ENCODE peak calls at places on chromosomes 12 and 14, in eight cellular contexts. X, H, D, T, C, L, A and N are unnamed samples.

GRCh38 chr14:97379091-97379531 is 581.9 kb downstream of the VRK1 start:
- DNase-seq in X (no peak), H (no peak), D (peak), T (no peak), C (no peak), L (no peak), A (no peak), N (no peak)

GRCh38 chr12:120853188-120853587 is 51.0 kb downstream of the SPPL3 start:
- DNase-seq in X (no peak), H (no peak), D (no peak), T (no peak), C (no peak), L (no peak), A (no peak), N (no peak)

GRCh38 chr14:47674148-47674545 is 1.3 kb downstream of the MDGA2 start:
- DNase-seq in X (peak), H (no peak), D (no peak), T (no peak), C (no peak), L (no peak), A (no peak), N (no peak)

GRCh38 chr12:57124259-57124877 is 3.9 kb upstream of the LRP1 start:
- DNase-seq in X (peak), H (peak), D (peak), T (no peak), C (peak), L (peak), A (peak), N (peak)

GRCh38 chr12:29783773-29784666 is at the start of gene TMTC1:
- DNase-seq in X (no peak), H (peak), D (no peak), T (peak), C (peak), L (peak), A (no peak), N (peak)

GRCh38 chr12:20369164-20370000 is 1.0 kb downstream of the PDE3A start:
- DNase-seq in X (peak), H (peak), D (peak), T (peak), C (peak), L (peak), A (no peak), N (peak)

GRCh38 chr12:101567918-101568317 is 26.9 kb upstream of the MYBPC1 start:
- DNase-seq in X (no peak), H (no peak), D (no peak), T (peak), C (peak), L (no peak), A (no peak), N (no peak)

GRCh38 chr14:51368721-51369163 is 128.7 kb downstream of the TMX1 start:
- DNase-seq in X (no peak), H (no peak), D (no peak), T (no peak), C (no peak), L (no peak), A (no peak), N (no peak)

GRCh38 chr12:47885566-47885965 is 19.2 kb downstream of the VDR start:
- DNase-seq in X (no peak), H (no peak), D (no peak), T (no peak), C (no peak), L (no peak), A (no peak), N (no peak)

GRCh38 chr12:102349079-102349478 is 131.3 kb downstream of the IGF1 start:
- DNase-seq in X (no peak), H (no peak), D (no peak), T (peak), C (no peak), L (no peak), A (no peak), N (no peak)

GRCh38 chr14:23512156-23512555 is 39.4 kb downstream of the ZFHX2 start:
- DNase-seq in X (peak), H (peak), D (peak), T (no peak), C (no peak), L (no peak), A (peak), N (no peak)

GRCh38 chr12:104181313-104181712 is 34.3 kb upstream of the TXNRD1 start:
- DNase-seq in X (no peak), H (no peak), D (no peak), T (no peak), C (no peak), L (no peak), A (no peak), N (peak)

GRCh38 chr14:102246071-102246470 is 58.9 kb downstream of the MOK start:
- DNase-seq in X (no peak), H (no peak), D (no peak), T (no peak), C (no peak), L (no peak), A (no peak), N (no peak)

GRCh38 chr12:1457901-1458300 is 136.5 kb downstream of the FBXL14 start:
- DNase-seq in X (no peak), H (no peak), D (no peak), T (no peak), C (no peak), L (no peak), A (no peak), N (peak)

GRCh38 chr12:84805474-84805858 is 107.1 kb downstream of the SLC6A15 start:
- DNase-seq in X (no peak), H (no peak), D (no peak), T (no peak), C (no peak), L (no peak), A (no peak), N (no peak)

GRCh38 chr12:1539135-1539534 is 55.2 kb downstream of the FBXL14 start:
- DNase-seq in X (no peak), H (no peak), D (no peak), T (no peak), C (no peak), L (no peak), A (no peak), N (no peak)

GRCh38 chr12:1289371-1290155 is 298.5 kb downstream of the ERC1 start:
- DNase-seq in X (no peak), H (no peak), D (no peak), T (no peak), C (no peak), L (no peak), A (no peak), N (no peak)

GRCh38 chr14:68621400-68622365 is 171.2 kb downstream of the ZFP36L1 start:
- DNase-seq in X (no peak), H (peak), D (no peak), T (no peak), C (no peak), L (no peak), A (no peak), N (no peak)

GRCh38 chr14:75896341-75896740 is 85.5 kb downstream of the TGFB3 start:
- DNase-seq in X (no peak), H (no peak), D (no peak), T (no peak), C (no peak), L (no peak), A (no peak), N (no peak)